ENCODE peak calls at places on chromosomes 1 and 21, in nine cellular contexts. C, X, D, I, V, O, B, Y and G are unnamed samples.
A peak's percentile ranks its signal among the peaks of the same experiment; 100 is the strongest.

GRCh38 chr1:205569411-205570172 is 62.2 kb downstream of the ELK4 start:
- DNase-seq in X (no peak), I (no peak), B (no peak), D (no peak), Y (no peak), C (no peak), V (no peak), O (no peak), G (peak; percentile 41)

GRCh38 chr1:20589331-20590312 is 725 bp downstream of the CDA start:
- DNase-seq in O (peak; percentile 66), I (no peak), X (peak; percentile 21), Y (no peak), B (peak; percentile 59), C (no peak), V (no peak), D (peak; percentile 72), G (no peak)

GRCh38 chr1:202247837-202248795 is 54.5 kb downstream of the LGR6 start:
- DNase-seq in B (no peak), V (no peak), I (no peak), O (peak; percentile 16), X (no peak), C (no peak), Y (no peak), D (peak; percentile 15), G (no peak)

GRCh38 chr1:113976609-113977278 is 2.5 kb upstream of the OLFML3 start:
- DNase-seq in Y (peak; percentile 23), I (no peak), B (no peak), O (peak; percentile 66), X (peak; percentile 77), D (no peak), C (peak; percentile 18), V (no peak), G (no peak)

GRCh38 chr1:11918779-11919519 is 7.3 kb downstream of the KIAA2013 start:
- DNase-seq in D (no peak), I (peak; percentile 62), O (peak; percentile 85), X (no peak), C (no peak), Y (peak; percentile 58), B (peak; percentile 79), V (no peak), G (no peak)

GRCh38 chr1:223531742-223532341 is 133.7 kb downstream of the CAPN8 start:
- DNase-seq in O (peak; percentile 17), V (no peak), Y (peak; percentile 72), X (peak; percentile 72), C (peak; percentile 67), B (peak; percentile 10), I (no peak), D (peak; percentile 71), G (peak; percentile 75)

GRCh38 chr1:8015809-8016165 is 10.3 kb downstream of the ERRFI1 start:
- DNase-seq in X (no peak), V (no peak), I (no peak), C (no peak), B (no peak), Y (peak; percentile 54), O (peak; percentile 48), D (no peak), G (no peak)

GRCh38 chr21:26170471-26171309 is at the start of gene APP:
- DNase-seq in B (peak; percentile 90), Y (peak; percentile 90), O (peak; percentile 73), D (peak; percentile 90), C (peak; percentile 85), X (peak; percentile 92), V (peak; percentile 96), I (no peak), G (peak; percentile 91)

GRCh38 chr1:200115532-200115931 is 88.0 kb downstream of the NR5A2 start:
- DNase-seq in Y (no peak), V (no peak), X (no peak), O (no peak), B (no peak), C (no peak), I (no peak), D (no peak), G (no peak)

GRCh38 chr1:39671793-39672550 is at the start of gene NT5C1A:
- DNase-seq in Y (peak; percentile 41), D (no peak), O (no peak), B (peak; percentile 53), X (peak; percentile 71), I (no peak), C (peak; percentile 15), V (no peak), G (peak; percentile 27)

GRCh38 chr1:206635983-206636354 is 633 bp downstream of the DYRK3 start:
- DNase-seq in V (peak; percentile 17), B (no peak), X (no peak), D (no peak), O (no peak), C (no peak), Y (no peak), I (no peak), G (no peak)

GRCh38 chr1:1183221-1183747 is 9.6 kb downstream of the TTLL10 start:
- DNase-seq in C (no peak), B (no peak), D (peak; percentile 42), V (peak; percentile 17), Y (no peak), X (peak; percentile 13), I (no peak), O (no peak), G (no peak)

GRCh38 chr21:41830145-41830707 is 48.9 kb downstream of the PRDM15 start:
- DNase-seq in Y (no peak), I (no peak), D (no peak), O (no peak), C (no peak), B (no peak), V (no peak), X (no peak), G (no peak)
- TF ChIP-seq CTCF in Y (no peak), I (no peak), D (no peak), O (no peak), C (no peak), B (no peak), V (no peak), X (no peak), G (no peak)

GRCh38 chr1:6638226-6638625 is 13.6 kb downstream of the THAP3 start:
- DNase-seq in V (no peak), I (peak; percentile 39), O (peak; percentile 70), B (peak; percentile 81), X (no peak), C (no peak), Y (peak; percentile 87), D (peak; percentile 62), G (no peak)

GRCh38 chr1:6634278-6635052 is 9.8 kb downstream of the THAP3 start:
- DNase-seq in C (peak; percentile 42), I (no peak), O (peak; percentile 26), Y (peak; percentile 66), V (peak; percentile 32), B (peak; percentile 68), X (peak; percentile 59), D (peak; percentile 73), G (peak; percentile 80)

GRCh38 chr1:6637770-6638169 is 13.1 kb downstream of the THAP3 start:
- DNase-seq in V (no peak), B (no peak), O (no peak), X (no peak), I (no peak), D (no peak), C (no peak), Y (no peak), G (no peak)

GRCh38 chr1:6635161-6635909 is 10.7 kb downstream of the THAP3 start:
- DNase-seq in X (no peak), Y (peak; percentile 53), B (no peak), I (no peak), O (no peak), D (no peak), C (no peak), V (no peak), G (no peak)

DNA sequence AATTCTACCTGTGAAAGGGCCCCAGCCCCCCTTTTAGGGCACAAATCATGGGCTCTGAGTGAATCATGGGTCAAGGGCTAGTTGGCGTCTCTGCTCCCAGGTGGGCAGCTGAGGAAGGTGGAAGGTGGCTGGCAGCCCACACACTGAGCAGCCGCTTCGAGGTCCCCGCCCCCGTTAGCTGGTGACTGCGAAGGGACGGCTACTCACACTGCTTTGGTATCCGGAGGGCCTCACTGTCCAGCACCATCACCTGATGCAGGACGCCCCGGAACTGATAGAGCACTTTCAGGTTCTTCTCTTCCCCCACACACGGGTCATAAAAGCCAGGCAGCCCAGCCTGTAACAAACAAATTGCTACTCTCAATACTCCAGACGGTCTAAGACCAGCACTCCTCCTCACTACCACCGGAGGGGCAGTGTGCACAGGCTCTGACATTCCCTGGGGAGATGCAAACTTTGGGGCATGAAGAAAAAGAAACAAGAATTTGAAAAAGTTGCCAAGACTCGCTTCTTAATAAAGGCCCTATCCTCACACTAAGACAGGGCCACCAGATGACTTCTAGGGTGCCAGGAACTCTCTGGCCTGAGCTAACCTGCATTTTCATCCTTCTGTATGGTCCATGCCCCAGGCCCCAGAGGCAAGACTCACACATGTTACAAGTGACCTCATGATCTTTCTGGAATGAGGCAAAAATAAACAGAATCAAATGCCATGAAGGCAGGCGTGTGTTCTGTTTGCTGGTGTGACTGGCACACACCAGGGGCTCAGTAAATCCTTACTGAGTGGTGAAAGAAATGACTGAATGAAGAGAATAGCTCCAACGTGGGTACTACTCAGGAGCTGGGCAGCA is 11.5 kb downstream of the THAP3 start:
- DNase-seq in D (no peak), Y (no peak), O (no peak), X (no peak), B (no peak), V (no peak), C (no peak), I (no peak), G (no peak)
- TF ChIP-seq CTCF in D (no peak), Y (no peak), O (no peak), X (no peak), B (no peak), V (no peak), C (no peak), I (no peak), G (no peak)

DNA sequence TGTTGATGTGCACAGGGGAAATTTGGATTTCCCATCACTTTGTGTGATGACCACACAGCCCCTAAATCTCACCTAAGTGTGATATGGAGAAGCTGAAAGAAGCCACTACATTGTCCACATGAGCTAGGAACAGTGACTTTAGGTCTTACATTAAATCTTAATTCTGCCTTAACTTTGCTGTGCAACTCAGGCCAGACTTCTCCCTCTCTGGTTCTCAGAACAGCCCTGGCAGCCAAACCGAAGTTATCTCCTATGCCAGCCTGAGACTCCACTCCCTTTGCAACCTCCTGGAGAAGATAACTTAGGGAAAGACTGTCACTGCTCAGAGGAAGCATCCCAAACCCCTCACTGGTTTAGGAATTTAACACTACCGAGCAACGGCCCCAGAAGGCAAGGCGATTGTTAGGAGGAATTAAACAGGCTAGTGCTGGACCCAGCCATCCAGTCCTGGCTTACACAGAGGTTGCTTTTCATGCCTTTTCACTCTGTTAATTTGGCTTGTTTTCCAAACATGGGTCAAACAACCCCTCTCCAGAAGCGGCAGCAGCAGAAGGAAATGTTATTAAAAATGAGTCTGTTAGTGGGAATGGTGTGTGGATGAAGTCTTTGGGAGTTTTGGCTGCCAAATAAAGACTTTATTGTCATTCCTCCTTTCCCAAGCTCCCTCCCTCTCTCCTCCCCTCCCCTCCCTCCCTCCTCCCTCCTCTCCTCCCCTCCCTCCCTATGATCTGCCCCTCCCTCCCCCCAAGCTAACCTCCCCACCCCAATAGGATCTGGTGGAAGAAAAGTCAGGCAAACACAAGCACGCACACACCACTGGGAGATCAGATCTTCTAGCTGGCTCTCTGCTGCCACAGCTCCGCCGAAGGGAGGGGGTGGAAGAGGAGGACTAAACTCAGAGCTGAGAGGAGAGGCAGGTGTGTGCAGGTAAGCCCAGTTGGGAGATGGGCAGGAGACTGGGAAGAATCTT is at the start of gene PRELP:
- DNase-seq in B (peak; percentile 58), Y (peak; percentile 70), O (peak; percentile 72), D (no peak), I (peak; percentile 29), X (peak; percentile 79), V (no peak), C (no peak), G (peak; percentile 37)
- TF ChIP-seq CTCF in B (no peak), Y (no peak), O (peak; percentile 34), D (no peak), I (peak; percentile 21), X (no peak), V (no peak), C (no peak), G (no peak)

GRCh38 chr1:48471603-48472576 is at the start of gene SPATA6:
- DNase-seq in D (peak; percentile 98), O (peak; percentile 90), I (peak; percentile 62), X (peak; percentile 98), Y (peak; percentile 99), V (peak; percentile 87), B (peak; percentile 97), C (peak; percentile 92), G (peak; percentile 98)
- TF ChIP-seq CTCF in D (no peak), O (peak; percentile 2), I (no peak), X (peak; percentile 7), Y (no peak), V (no peak), B (peak; percentile 13), C (no peak), G (no peak)